ENCODE peak calls at places on chromosomes 2 and 18, in eight cellular contexts. C is osteocyte; T is endodermal cell; E is C1 segment of cervical spinal cord; B is stimulated activated CD4-positive, alpha-beta T cell treated with anti-CD3 and anti-CD28 coated beads, Interleukin-1b, Interleukin-23, amount 100 ng/mL, for 1 hour; V is ACHN; Z is GM19239; I is anterior cingulate cortex. N is an unnamed sample.

GRCh38 chr18:62720766-62721613 is 5.6 kb downstream of the PHLPP1 start:
- DNase-seq in C (no peak), T (no peak), E (no peak), B (no peak), V (no peak), Z (no peak), I (no peak), N (no peak)

GRCh38 chr2:166314022-166314759 is 61.6 kb downstream of the SCN9A start:
- DNase-seq in C (no peak), T (no peak), E (no peak), B (no peak), V (no peak), Z (no peak), I (no peak), N (no peak)

GRCh38 chr18:2723207-2723606 is 67.7 kb downstream of the SMCHD1 start:
- DNase-seq in C (no peak), T (no peak), E (no peak), B (no peak), V (no peak), Z (no peak), I (no peak), N (no peak)

GRCh38 chr2:13522917-13523821 is 806.4 kb downstream of the TRIB2 start:
- DNase-seq in C (no peak), T (peak; percentile 59), E (no peak), B (no peak), V (no peak), Z (peak; percentile 13), I (no peak), N (no peak)

GRCh38 chr2:108449410-108450200 is 599 bp downstream of the GCC2 start:
- DNase-seq in C (no peak), T (no peak), E (no peak), B (no peak), V (peak; percentile 37), Z (no peak), I (no peak), N (no peak)

GRCh38 chr2:189633392-189633811 is 27.9 kb upstream of the ASNSD1 start:
- DNase-seq in C (no peak), T (peak; percentile 67), E (no peak), B (no peak), V (peak; percentile 29), Z (no peak), I (no peak), N (no peak)

GRCh38 chr2:20141056-20141762 is 83.7 kb downstream of the SDC1 start:
- DNase-seq in C (no peak), T (peak; percentile 79), E (no peak), B (no peak), V (peak; percentile 92), Z (no peak), I (no peak), N (no peak)

GRCh38 chr2:238162516-238163441 is 4.0 kb downstream of the ERFE start:
- DNase-seq in C (no peak), T (peak; percentile 43), E (no peak), B (no peak), V (peak; percentile 57), Z (no peak), I (no peak), N (no peak)

GRCh38 chr2:85017436-85018048 is 46.6 kb downstream of the KCMF1 start:
- DNase-seq in C (no peak), T (no peak), E (no peak), B (no peak), V (peak; percentile 41), Z (no peak), I (no peak), N (no peak)

GRCh38 chr2:109348190-109348589 is 219.2 kb downstream of the SH3RF3 start:
- DNase-seq in C (peak; percentile 42), T (no peak), E (no peak), B (no peak), V (no peak), Z (no peak), I (no peak), N (no peak)

GRCh38 chr2:150133623-150134022 is 353.8 kb downstream of the RND3 start:
- DNase-seq in C (no peak), T (no peak), E (no peak), B (no peak), V (peak; percentile 88), Z (no peak), I (no peak), N (no peak)

GRCh38 chr2:239916205-239917127 is 108.7 kb downstream of the NDUFA10 start:
- DNase-seq in C (peak; percentile 79), T (peak; percentile 26), E (no peak), B (no peak), V (no peak), Z (no peak), I (no peak), N (no peak)

GRCh38 chr18:8610442-8610801 is 1.2 kb downstream of the RAB12 start:
- DNase-seq in C (no peak), T (no peak), E (no peak), B (no peak), V (peak; percentile 9), Z (no peak), I (no peak), N (no peak)

GRCh38 chr18:42078711-42079110 is 123.7 kb downstream of the PIK3C3 start:
- DNase-seq in C (no peak), T (no peak), E (no peak), B (no peak), V (no peak), Z (no peak), I (no peak), N (no peak)

GRCh38 chr2:16194931-16195680 is 254.8 kb downstream of the MYCN start:
- DNase-seq in C (no peak), T (no peak), E (no peak), B (no peak), V (no peak), Z (no peak), I (no peak), N (no peak)

GRCh38 chr2:239106314-239106908 is 258.5 kb downstream of the TWIST2 start:
- DNase-seq in C (no peak), T (peak; percentile 83), E (peak; percentile 24), B (no peak), V (peak; percentile 81), Z (peak; percentile 36), I (no peak), N (peak; percentile 81)